ENCODE peak calls at places on chromosomes 3 and 15, in four cellular contexts. One of them, this sample, is unnamed.

GRCh38 chr3:52845157-52845556 is 10.3 kb upstream of the MUSTN1 start:
- DNase-seq in HFFc6: no peak
- DNase-seq in heart left ventricle: peak; percentile 71
- DNase-seq in AG04450: no peak
- DNase-seq in this sample: no peak

GRCh38 chr15:78368671-78369070 is 28.5 kb downstream of the CRABP1 start:
- DNase-seq in heart left ventricle: no peak
- DNase-seq in AG04450: no peak
- DNase-seq in HFFc6: no peak
- DNase-seq in this sample: no peak

GRCh38 chr3:97882975-97883598 is 61.3 kb downstream of the CRYBG3 start:
- DNase-seq in AG04450: no peak
- DNase-seq in HFFc6: peak; percentile 60
- DNase-seq in heart left ventricle: no peak
- DNase-seq in this sample: peak; percentile 79

GRCh38 chr15:75809986-75810750 is 33.1 kb upstream of the UBE2Q2 start:
- DNase-seq in heart left ventricle: no peak
- DNase-seq in HFFc6: peak; percentile 13
- DNase-seq in AG04450: no peak
- DNase-seq in this sample: peak; percentile 61

GRCh38 chr3:88742066-88742465 is 365.4 kb upstream of the EPHA3 start:
- DNase-seq in heart left ventricle: no peak
- DNase-seq in AG04450: no peak
- DNase-seq in HFFc6: no peak
- DNase-seq in this sample: no peak

GRCh38 chr3:30320392-30320791 is 286.0 kb upstream of the TGFBR2 start:
- DNase-seq in heart left ventricle: no peak
- DNase-seq in AG04450: no peak
- DNase-seq in HFFc6: no peak
- DNase-seq in this sample: no peak

GRCh38 chr3:15861163-15861562 is 63.4 kb upstream of the ANKRD28 start:
- DNase-seq in AG04450: no peak
- DNase-seq in HFFc6: no peak
- DNase-seq in heart left ventricle: no peak
- DNase-seq in this sample: peak; percentile 1

GRCh38 chr3:36172699-36173098 is 207.6 kb upstream of the STAC start:
- DNase-seq in heart left ventricle: no peak
- DNase-seq in HFFc6: no peak
- DNase-seq in AG04450: no peak
- DNase-seq in this sample: no peak

GRCh38 chr3:33075996-33076395 is 20.9 kb downstream of the GLB1 start:
- DNase-seq in HFFc6: no peak
- DNase-seq in AG04450: no peak
- DNase-seq in heart left ventricle: no peak
- DNase-seq in this sample: no peak

GRCh38 chr3:154795046-154795445 is 285.1 kb upstream of the MME start:
- DNase-seq in HFFc6: no peak
- DNase-seq in AG04450: no peak
- DNase-seq in heart left ventricle: no peak
- DNase-seq in this sample: no peak

GRCh38 chr3:38250198-38250597 is 15.4 kb upstream of the SLC22A13 start:
- DNase-seq in heart left ventricle: no peak
- DNase-seq in HFFc6: no peak
- DNase-seq in AG04450: no peak
- DNase-seq in this sample: no peak

GRCh38 chr3:33586402-33586801 is 131.7 kb downstream of the CLASP2 start:
- DNase-seq in heart left ventricle: no peak
- DNase-seq in HFFc6: no peak
- DNase-seq in AG04450: no peak
- DNase-seq in this sample: no peak

GRCh38 chr15:81573098-81573746 is 199.2 kb upstream of the TMC3 start:
- DNase-seq in AG04450: no peak
- DNase-seq in heart left ventricle: no peak
- DNase-seq in HFFc6: no peak
- DNase-seq in this sample: peak; percentile 38

GRCh38 chr3:139230391-139230790 is 113.4 kb upstream of the MRPS22 start:
- DNase-seq in HFFc6: no peak
- DNase-seq in heart left ventricle: no peak
- DNase-seq in AG04450: no peak
- DNase-seq in this sample: no peak

GRCh38 chr3:46086083-46086437 is 58.8 kb upstream of the XCR1 start:
- DNase-seq in HFFc6: no peak
- DNase-seq in heart left ventricle: no peak
- DNase-seq in AG04450: no peak
- DNase-seq in this sample: no peak

GRCh38 chr3:184336484-184337230 is 743 bp upstream of the FAM131A start:
- DNase-seq in heart left ventricle: peak; percentile 34
- DNase-seq in AG04450: no peak
- DNase-seq in HFFc6: peak; percentile 55
- DNase-seq in this sample: peak; percentile 18

GRCh38 chr15:70101459-70102113 is 3.9 kb upstream of the TLE3 start:
- DNase-seq in AG04450: peak; percentile 89
- DNase-seq in heart left ventricle: peak; percentile 76
- DNase-seq in HFFc6: peak; percentile 73
- DNase-seq in this sample: peak; percentile 51

GRCh38 chr15:34188711-34189110 is 21.2 kb downstream of the KATNBL1 start:
- DNase-seq in heart left ventricle: no peak
- DNase-seq in HFFc6: no peak
- DNase-seq in AG04450: no peak
- DNase-seq in this sample: no peak

GRCh38 chr3:109702252-109702651 is 364.9 kb upstream of the DPPA4 start:
- DNase-seq in AG04450: no peak
- DNase-seq in heart left ventricle: no peak
- DNase-seq in HFFc6: no peak
- DNase-seq in this sample: peak; percentile 69

DNA sequence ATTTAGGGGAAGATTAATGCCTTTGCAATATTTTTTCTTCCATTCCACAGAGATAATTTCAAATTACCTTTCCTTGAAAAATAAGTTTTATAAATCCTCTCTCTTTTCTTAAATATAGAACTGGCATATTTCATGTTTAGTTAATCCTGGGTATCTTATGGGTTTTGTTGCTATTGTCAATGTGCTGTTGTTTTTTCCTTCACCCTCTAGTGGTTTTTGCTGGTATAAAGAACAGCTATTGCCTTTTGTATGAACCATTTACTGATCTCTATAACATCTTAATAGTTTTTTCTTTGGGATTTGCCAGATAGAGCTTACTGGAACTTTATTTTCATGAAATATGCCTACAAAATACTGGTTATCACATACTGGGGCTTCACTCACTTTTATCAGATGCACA is 359.6 kb upstream of the DPPA4 start:
- DNase-seq in heart left ventricle: no peak
- DNase-seq in AG04450: no peak
- DNase-seq in HFFc6: no peak
- DNase-seq in this sample: no peak
- TF ChIP-seq CTCF in heart left ventricle: no peak
- TF ChIP-seq CTCF in AG04450: peak; percentile 25
- TF ChIP-seq CTCF in HFFc6: peak; percentile 47
- TF ChIP-seq CTCF in this sample: peak; percentile 14

GRCh38 chr15:60763668-60764067 is 284.7 kb upstream of the ICE2 start:
- DNase-seq in heart left ventricle: no peak
- DNase-seq in AG04450: no peak
- DNase-seq in HFFc6: no peak
- DNase-seq in this sample: no peak
- TF ChIP-seq CTCF in heart left ventricle: no peak
- TF ChIP-seq CTCF in AG04450: no peak
- TF ChIP-seq CTCF in HFFc6: no peak
- TF ChIP-seq CTCF in this sample: no peak

GRCh38 chr15:56251315-56252091 is 7.8 kb upstream of the RFX7 start:
- DNase-seq in heart left ventricle: no peak
- DNase-seq in AG04450: no peak
- DNase-seq in HFFc6: no peak
- DNase-seq in this sample: no peak

GRCh38 chr15:56248276-56248675 is 4.6 kb upstream of the RFX7 start:
- DNase-seq in heart left ventricle: no peak
- DNase-seq in AG04450: no peak
- DNase-seq in HFFc6: no peak
- DNase-seq in this sample: no peak

GRCh38 chr15:56249080-56249479 is 5.4 kb upstream of the RFX7 start:
- DNase-seq in HFFc6: peak; percentile 68
- DNase-seq in heart left ventricle: no peak
- DNase-seq in AG04450: no peak
- DNase-seq in this sample: peak; percentile 61

GRCh38 chr15:56250626-56251025 is 6.9 kb upstream of the RFX7 start:
- DNase-seq in HFFc6: no peak
- DNase-seq in AG04450: no peak
- DNase-seq in heart left ventricle: no peak
- DNase-seq in this sample: no peak

DNA sequence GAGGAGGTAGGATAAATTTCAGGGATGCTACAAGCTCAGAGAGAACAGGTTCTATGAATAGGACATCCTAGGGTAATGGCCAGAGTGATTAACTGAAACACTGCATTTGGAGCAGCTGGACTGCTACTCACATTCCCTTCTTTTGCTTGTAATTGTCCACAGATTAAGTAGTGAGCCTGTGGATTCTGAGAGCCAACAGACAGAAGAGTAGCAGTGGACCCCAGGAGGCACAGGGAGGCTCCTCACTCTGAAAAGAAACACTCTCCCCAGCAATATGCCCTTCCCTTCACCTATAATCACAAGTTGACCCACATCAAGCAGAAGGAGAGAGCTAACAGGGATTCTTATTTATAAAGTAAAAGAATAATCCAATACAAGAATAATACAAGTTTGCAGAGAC is 10.6 kb upstream of the RFX7 start:
- DNase-seq in HFFc6: no peak
- DNase-seq in AG04450: no peak
- DNase-seq in heart left ventricle: no peak
- DNase-seq in this sample: no peak
- TF ChIP-seq CTCF in HFFc6: no peak
- TF ChIP-seq CTCF in AG04450: no peak
- TF ChIP-seq CTCF in heart left ventricle: no peak
- TF ChIP-seq CTCF in this sample: no peak

GRCh38 chr15:50181983-50182232 is at the start of gene SLC27A2:
- DNase-seq in AG04450: no peak
- DNase-seq in heart left ventricle: no peak
- DNase-seq in HFFc6: no peak
- DNase-seq in this sample: no peak
- TF ChIP-seq CTCF in AG04450: peak; percentile 33
- TF ChIP-seq CTCF in heart left ventricle: peak; percentile 24
- TF ChIP-seq CTCF in HFFc6: peak; percentile 70
- TF ChIP-seq CTCF in this sample: peak; percentile 56

DNA sequence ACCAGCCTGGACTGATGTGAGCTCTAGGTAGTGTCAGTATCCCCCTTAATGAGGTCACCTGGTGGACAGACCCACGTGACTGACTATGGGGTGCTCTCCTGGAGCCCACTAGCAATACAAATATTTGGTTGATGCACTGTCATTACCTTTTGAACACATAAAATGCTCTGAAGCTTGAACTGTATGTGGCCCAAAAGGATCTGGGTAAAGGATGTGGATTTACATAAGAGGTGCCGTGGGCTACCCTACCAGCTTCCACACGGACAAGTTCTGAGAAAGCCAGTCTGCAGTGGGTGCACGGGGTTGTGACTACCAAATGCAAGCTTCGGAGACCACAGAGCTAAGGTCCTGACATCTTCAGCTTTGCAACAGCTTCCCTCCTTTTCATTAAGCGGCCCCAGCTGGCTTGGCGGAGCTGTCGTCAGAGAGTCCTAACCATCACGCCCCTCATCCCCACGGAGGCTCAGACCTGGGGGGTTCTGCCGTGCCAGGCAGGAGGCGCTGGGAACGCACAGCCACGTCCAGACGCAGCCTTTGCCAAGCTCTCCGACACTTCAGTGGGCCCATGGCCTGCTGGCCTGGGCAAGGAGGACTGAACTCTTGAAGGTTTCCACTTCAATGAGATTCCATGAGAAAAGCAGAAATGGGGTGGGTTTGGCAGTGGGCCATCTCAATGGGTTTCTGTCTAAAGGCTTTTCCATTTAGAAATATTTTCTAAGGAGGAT is 228.3 kb downstream of the ADAMTS17 start:
- DNase-seq in heart left ventricle: peak; percentile 75
- DNase-seq in HFFc6: no peak
- DNase-seq in AG04450: no peak
- DNase-seq in this sample: no peak
- TF ChIP-seq CTCF in heart left ventricle: no peak
- TF ChIP-seq CTCF in HFFc6: no peak
- TF ChIP-seq CTCF in AG04450: no peak
- TF ChIP-seq CTCF in this sample: no peak

GRCh38 chr15:31498329-31498728 is 171.7 kb downstream of the KLF13 start:
- DNase-seq in HFFc6: peak; percentile 5
- DNase-seq in heart left ventricle: no peak
- DNase-seq in AG04450: no peak
- DNase-seq in this sample: peak; percentile 6
- TF ChIP-seq CTCF in HFFc6: no peak
- TF ChIP-seq CTCF in heart left ventricle: no peak
- TF ChIP-seq CTCF in AG04450: no peak
- TF ChIP-seq CTCF in this sample: peak; percentile 16

GRCh38 chr15:98746375-98746679 is 98.0 kb downstream of the IGF1R start:
- DNase-seq in HFFc6: no peak
- DNase-seq in heart left ventricle: no peak
- DNase-seq in AG04450: no peak
- DNase-seq in this sample: no peak
- TF ChIP-seq CTCF in HFFc6: no peak
- TF ChIP-seq CTCF in heart left ventricle: no peak
- TF ChIP-seq CTCF in AG04450: no peak
- TF ChIP-seq CTCF in this sample: no peak

GRCh38 chr3:79018671-79019136 is 749.1 kb downstream of the ROBO1 start:
- DNase-seq in heart left ventricle: peak; percentile 61
- DNase-seq in AG04450: no peak
- DNase-seq in HFFc6: peak; percentile 63
- DNase-seq in this sample: peak; percentile 76
- TF ChIP-seq CTCF in heart left ventricle: no peak
- TF ChIP-seq CTCF in AG04450: peak; percentile 10
- TF ChIP-seq CTCF in HFFc6: peak; percentile 32
- TF ChIP-seq CTCF in this sample: peak; percentile 45

This sample was measured in foreskin keratinocyte.